ENCODE peak calls at places on chromosomes 7 and 10, in nine cellular contexts. B is A549, J is OCI-LY7, T is neural progenitor cell, G is H9, R is IMR-90, N is psoas muscle, X is heart left ventricle, Z is left ventricle myocardium inferior. I is an unnamed sample.

GRCh38 chr7:20598479-20599419 is 16.7 kb upstream of the ABCB5 start:
- DNase-seq in B (peak; percentile 33), J (peak; percentile 50), T (peak; percentile 68), G (no peak), R (peak; percentile 71), N (no peak), X (no peak), Z (no peak), I (no peak)

GRCh38 chr10:119595134-119595714 is 1.5 kb downstream of the TIAL1 start:
- DNase-seq in B (no peak), J (no peak), T (peak; percentile 38), G (no peak), R (peak; percentile 56), N (no peak), X (no peak), Z (no peak), I (no peak)

GRCh38 chr10:10872706-10873276 is 144.9 kb upstream of the CELF2 start:
- DNase-seq in B (no peak), J (no peak), T (no peak), G (no peak), R (peak; percentile 19), N (no peak), X (no peak), Z (no peak), I (no peak)

GRCh38 chr7:19665399-19666008 is 43.3 kb downstream of the POLR1F start:
- DNase-seq in B (peak; percentile 28), J (peak; percentile 34), T (peak; percentile 14), G (no peak), R (peak; percentile 50), N (no peak), X (no peak), Z (no peak), I (no peak)

GRCh38 chr7:70588151-70588550 is 543.8 kb upstream of the GALNT17 start:
- DNase-seq in B (no peak), J (no peak), T (no peak), G (no peak), R (no peak), N (no peak), X (no peak), Z (no peak), I (no peak)

GRCh38 chr10:46226232-46226631 is 60.6 kb upstream of the ANTXRL start:
- DNase-seq in B (no peak), J (no peak), T (no peak), G (peak; percentile 23), R (no peak), N (no peak), X (peak; percentile 10), Z (no peak), I (no peak)

GRCh38 chr7:151890355-151891004 is 13.6 kb upstream of the PRKAG2 start:
- DNase-seq in B (no peak), J (no peak), T (no peak), G (peak; percentile 27), R (no peak), N (no peak), X (no peak), Z (no peak), I (no peak)

GRCh38 chr10:91120348-91120747 is 100.1 kb upstream of the PCGF5 start:
- DNase-seq in B (no peak), J (no peak), T (no peak), G (no peak), R (no peak), N (no peak), X (no peak), Z (no peak), I (no peak)

GRCh38 chr7:140526901-140527664 is 47.8 kb upstream of the MKRN1 start:
- DNase-seq in B (no peak), J (no peak), T (no peak), G (peak; percentile 37), R (peak; percentile 33), N (no peak), X (no peak), Z (no peak), I (no peak)

GRCh38 chr7:96838481-96838880 is 128.8 kb upstream of the SEM1 start:
- DNase-seq in B (no peak), J (no peak), T (peak; percentile 16), G (no peak), R (no peak), N (no peak), X (no peak), Z (no peak), I (no peak)

GRCh38 chr7:64687249-64687648 is 21.3 kb downstream of the ZNF107 start:
- DNase-seq in B (no peak), J (peak; percentile 94), T (no peak), G (no peak), R (no peak), N (no peak), X (no peak), Z (no peak), I (no peak)

GRCh38 chr10:31134303-31134928 is 102.8 kb upstream of the ZNF438 start:
- DNase-seq in B (no peak), J (no peak), T (no peak), G (no peak), R (peak; percentile 92), N (no peak), X (no peak), Z (no peak), I (peak; percentile 35)

GRCh38 chr10:62492012-62492869 is 118.1 kb downstream of the ZNF365 start:
- DNase-seq in B (no peak), J (peak; percentile 72), T (peak; percentile 41), G (no peak), R (peak; percentile 25), N (no peak), X (no peak), Z (no peak), I (no peak)

GRCh38 chr10:95266674-95267095 is 24.1 kb downstream of the PDLIM1 start:
- DNase-seq in B (peak; percentile 89), J (peak; percentile 23), T (peak; percentile 14), G (no peak), R (peak; percentile 88), N (no peak), X (no peak), Z (no peak), I (no peak)

GRCh38 chr10:1141701-1142100 is 85.5 kb downstream of the WDR37 start:
- DNase-seq in B (no peak), J (no peak), T (no peak), G (no peak), R (no peak), N (no peak), X (no peak), Z (no peak), I (no peak)

GRCh38 chr10:1137499-1138163 is 81.4 kb downstream of the WDR37 start:
- DNase-seq in B (no peak), J (no peak), T (no peak), G (no peak), R (no peak), N (no peak), X (no peak), Z (no peak), I (no peak)

GRCh38 chr10:1141261-1141660 is 85.1 kb downstream of the WDR37 start:
- DNase-seq in B (no peak), J (no peak), T (no peak), G (no peak), R (no peak), N (no peak), X (no peak), Z (no peak), I (no peak)

GRCh38 chr10:1138529-1138928 is 82.3 kb downstream of the WDR37 start:
- DNase-seq in B (no peak), J (no peak), T (no peak), G (no peak), R (no peak), N (no peak), X (no peak), Z (no peak), I (no peak)

GRCh38 chr10:1142596-1142995 is 86.4 kb downstream of the WDR37 start:
- DNase-seq in B (no peak), J (peak; percentile 13), T (peak; percentile 32), G (no peak), R (no peak), N (no peak), X (no peak), Z (no peak), I (no peak)
- TF ChIP-seq CTCF in B (no peak), J (peak; percentile 72), T (peak; percentile 53), G (peak; percentile 66), R (no peak), N (no peak), X (no peak), Z (no peak), I (no peak)

DNA sequence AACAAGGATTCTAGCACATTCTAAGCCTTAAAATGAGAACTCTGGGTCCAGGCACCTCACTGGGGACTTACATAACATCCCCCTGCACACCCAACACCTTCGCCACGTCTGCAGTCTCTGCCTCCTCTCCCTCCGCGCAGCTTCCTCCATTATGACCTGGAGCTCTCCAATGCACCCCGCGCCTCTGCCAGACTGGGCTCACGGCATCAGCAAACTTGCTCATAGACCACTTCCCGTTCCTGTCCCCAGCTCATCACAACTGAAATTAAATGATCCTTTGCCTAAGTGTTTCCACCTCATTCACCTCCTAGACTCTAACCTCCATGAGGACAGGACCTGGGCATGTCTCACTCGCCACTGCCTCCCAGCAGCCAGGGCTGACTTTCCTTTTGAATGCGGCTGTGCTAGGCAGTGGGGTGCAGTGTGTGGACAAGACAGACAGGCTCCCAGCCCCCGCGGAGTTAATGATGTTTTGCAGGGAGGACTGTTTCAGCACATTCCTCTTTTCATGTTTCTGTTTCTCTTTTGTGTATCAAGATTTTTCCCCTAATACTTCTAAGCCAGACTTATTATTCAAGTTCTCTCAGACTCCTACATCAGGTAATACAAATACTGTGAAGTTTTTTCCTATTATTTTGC is 18.8 kb downstream of the CHST15 start:
- DNase-seq in B (no peak), J (peak; percentile 65), T (no peak), G (no peak), R (no peak), N (no peak), X (no peak), Z (peak; percentile 30), I (no peak)
- H3K4me1 ChIP-seq in B (no peaks in the 10 kb centered on the region), J (peaks cover 98% of the 10 kb centered on the region), T (peaks cover 28% of the 10 kb centered on the region), G (no peaks in the 10 kb centered on the region), R (no peaks in the 10 kb centered on the region), N (no peaks in the 10 kb centered on the region), X (peaks cover 15% of the 10 kb centered on the region), Z (peaks cover 8% of the 10 kb centered on the region), I (peaks cover 11% of the 10 kb centered on the region)

DNA sequence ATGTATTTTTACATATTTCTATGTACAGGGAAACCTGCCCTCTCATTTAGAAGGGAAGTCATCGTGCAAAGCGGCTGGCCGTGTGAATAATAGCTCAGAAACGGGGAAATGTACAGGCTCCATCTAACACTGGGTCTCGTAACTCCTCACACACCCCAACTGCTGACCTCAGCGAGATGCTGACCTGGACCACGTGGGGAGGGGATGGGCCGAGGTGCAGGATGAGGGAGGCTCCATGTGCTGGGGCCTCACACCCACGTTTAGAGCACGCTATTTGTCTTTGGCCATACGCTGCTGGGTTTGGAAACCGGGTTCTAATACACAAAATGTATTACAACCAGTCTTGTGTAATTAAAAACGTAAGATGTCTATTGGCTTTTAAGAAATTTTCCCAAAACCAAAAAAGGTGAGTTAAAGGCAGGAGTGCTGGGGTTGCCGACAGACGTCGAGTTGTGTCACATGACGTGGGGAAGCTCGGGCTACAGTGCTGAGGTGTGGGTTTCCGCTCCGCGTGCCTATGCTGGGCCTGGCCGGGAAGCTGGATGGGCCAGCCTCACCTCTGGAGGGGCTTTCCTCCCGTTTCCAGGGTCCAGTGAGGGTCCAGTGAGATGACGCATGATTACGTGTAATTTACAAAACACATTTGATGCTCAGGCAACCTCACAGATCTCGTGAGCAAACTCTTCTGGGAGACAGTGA is 215.6 kb downstream of the DNAJB6 start:
- DNase-seq in B (no peak), J (no peak), T (no peak), G (no peak), R (no peak), N (no peak), X (no peak), Z (no peak), I (no peak)
- TF ChIP-seq CTCF in B (no peak), J (no peak), T (no peak), G (no peak), R (no peak), N (no peak), X (no peak), Z (no peak), I (no peak)

GRCh38 chr7:158814637-158815036 is 14.7 kb downstream of the ESYT2 start:
- DNase-seq in B (no peak), J (peak; percentile 64), T (no peak), G (no peak), R (no peak), N (no peak), X (no peak), Z (no peak), I (no peak)
- H3K4me1 ChIP-seq in B (peaks cover 76% of the 10 kb centered on the region), J (peaks cover 35% of the 10 kb centered on the region), T (peaks cover 40% of the 10 kb centered on the region), G (peaks cover 8% of the 10 kb centered on the region), R (peaks cover 25% of the 10 kb centered on the region), N (peaks cover 58% of the 10 kb centered on the region), X (peaks cover 73% of the 10 kb centered on the region), Z (peaks cover 94% of the 10 kb centered on the region), I (peaks cover 22% of the 10 kb centered on the region)

I was measured in lung.